ENCODE peak calls at places on chromosome 19, in five cellular contexts. One of them, this sample, is unnamed.
A peak's percentile ranks its signal among the peaks of the same experiment; 100 is the strongest.

GRCh38 chr19:45613926-45614725 is 12.1 kb upstream of the GPR4 start:
- DNase-seq in foreskin fibroblast: peak; percentile 91
- DNase-seq in IMR-90: peak; percentile 93
- DNase-seq in AG08395: peak; percentile 96
- DNase-seq in adipocyte: peak; percentile 88
- DNase-seq in this sample: no peak

GRCh38 chr19:15191514-15191913 is 9.3 kb downstream of the NOTCH3 start:
- DNase-seq in foreskin fibroblast: no peak
- DNase-seq in IMR-90: no peak
- DNase-seq in AG08395: no peak
- DNase-seq in adipocyte: no peak
- DNase-seq in this sample: no peak

GRCh38 chr19:2777952-2778683 is 5.0 kb downstream of the SGTA start:
- DNase-seq in foreskin fibroblast: no peak
- DNase-seq in IMR-90: no peak
- DNase-seq in AG08395: no peak
- DNase-seq in adipocyte: no peak
- DNase-seq in this sample: no peak

GRCh38 chr19:11538232-11539036 is at the start of gene CNN1:
- DNase-seq in foreskin fibroblast: peak; percentile 73
- DNase-seq in IMR-90: peak; percentile 90
- DNase-seq in AG08395: peak; percentile 89
- DNase-seq in adipocyte: peak; percentile 35
- DNase-seq in this sample: no peak

GRCh38 chr19:47475460-47475859 is 3.8 kb upstream of the SLC8A2 start:
- DNase-seq in foreskin fibroblast: no peak
- DNase-seq in IMR-90: peak; percentile 5
- DNase-seq in AG08395: no peak
- DNase-seq in adipocyte: no peak
- DNase-seq in this sample: no peak

GRCh38 chr19:42928896-42929295 is 8.1 kb downstream of the PSG7 start:
- DNase-seq in foreskin fibroblast: no peak
- DNase-seq in IMR-90: no peak
- DNase-seq in AG08395: no peak
- DNase-seq in adipocyte: no peak
- DNase-seq in this sample: no peak

GRCh38 chr19:11378319-11379189 is 4.1 kb downstream of the SWSAP1 start:
- DNase-seq in foreskin fibroblast: peak; percentile 89
- DNase-seq in IMR-90: peak; percentile 89
- DNase-seq in AG08395: peak; percentile 83
- DNase-seq in adipocyte: peak; percentile 68
- DNase-seq in this sample: peak; percentile 56

GRCh38 chr19:56637976-56638555 is 4.9 kb upstream of the SMIM17 start:
- DNase-seq in foreskin fibroblast: peak; percentile 78
- DNase-seq in IMR-90: peak; percentile 65
- DNase-seq in AG08395: peak; percentile 35
- DNase-seq in adipocyte: peak; percentile 84
- DNase-seq in this sample: peak; percentile 91

GRCh38 chr19:11995174-11995573 is 30.3 kb downstream of the ZNF763 start:
- DNase-seq in foreskin fibroblast: peak; percentile 34
- DNase-seq in IMR-90: peak; percentile 51
- DNase-seq in AG08395: peak; percentile 20
- DNase-seq in adipocyte: peak; percentile 52
- DNase-seq in this sample: no peak

GRCh38 chr19:31231181-31231580 is 118.1 kb downstream of the TSHZ3 start:
- DNase-seq in foreskin fibroblast: no peak
- DNase-seq in IMR-90: peak; percentile 32
- DNase-seq in AG08395: no peak
- DNase-seq in adipocyte: no peak
- DNase-seq in this sample: no peak

GRCh38 chr19:41859213-41859617 is 840 bp upstream of the RPS19 start:
- DNase-seq in foreskin fibroblast: no peak
- DNase-seq in IMR-90: no peak
- DNase-seq in AG08395: no peak
- DNase-seq in adipocyte: no peak
- DNase-seq in this sample: no peak

GRCh38 chr19:8515317-8515716 is 1.4 kb upstream of the ZNF414 start:
- DNase-seq in foreskin fibroblast: no peak
- DNase-seq in IMR-90: no peak
- DNase-seq in AG08395: no peak
- DNase-seq in adipocyte: no peak
- DNase-seq in this sample: no peak

GRCh38 chr19:3732108-3732507 is 23.9 kb downstream of the TJP3 start:
- DNase-seq in foreskin fibroblast: no peak
- DNase-seq in IMR-90: no peak
- DNase-seq in AG08395: no peak
- DNase-seq in adipocyte: no peak
- DNase-seq in this sample: no peak

GRCh38 chr19:30070970-30071632 is 129.1 kb downstream of the URI1 start:
- DNase-seq in foreskin fibroblast: no peak
- DNase-seq in IMR-90: no peak
- DNase-seq in AG08395: no peak
- DNase-seq in adipocyte: no peak
- DNase-seq in this sample: no peak

GRCh38 chr19:16851031-16851712 is 22.0 kb downstream of the SIN3B start:
- DNase-seq in foreskin fibroblast: peak; percentile 49
- DNase-seq in IMR-90: peak; percentile 77
- DNase-seq in AG08395: peak; percentile 33
- DNase-seq in adipocyte: peak; percentile 3
- DNase-seq in this sample: no peak

GRCh38 chr19:6017576-6017975 is 39.6 kb upstream of the RANBP3 start:
- DNase-seq in foreskin fibroblast: no peak
- DNase-seq in IMR-90: no peak
- DNase-seq in AG08395: no peak
- DNase-seq in adipocyte: no peak
- DNase-seq in this sample: no peak

GRCh38 chr19:2532252-2533071 is 56.5 kb downstream of the GADD45B start:
- DNase-seq in foreskin fibroblast: peak; percentile 91
- DNase-seq in IMR-90: peak; percentile 76
- DNase-seq in AG08395: peak; percentile 68
- DNase-seq in adipocyte: peak; percentile 74
- DNase-seq in this sample: no peak

GRCh38 chr19:5013761-5014160 is 44.8 kb downstream of the KDM4B start:
- DNase-seq in foreskin fibroblast: no peak
- DNase-seq in IMR-90: no peak
- DNase-seq in AG08395: no peak
- DNase-seq in adipocyte: no peak
- DNase-seq in this sample: no peak

GRCh38 chr19:48797103-48797502 is 13.7 kb downstream of the BCAT2 start:
- DNase-seq in foreskin fibroblast: no peak
- DNase-seq in IMR-90: no peak
- DNase-seq in AG08395: no peak
- DNase-seq in adipocyte: no peak
- DNase-seq in this sample: no peak

GRCh38 chr19:41915248-41916032 is 12.8 kb downstream of the ERFL start:
- DNase-seq in foreskin fibroblast: no peak
- DNase-seq in IMR-90: no peak
- DNase-seq in AG08395: no peak
- DNase-seq in adipocyte: no peak
- DNase-seq in this sample: no peak

GRCh38 chr19:677201-677600 is 1.0 kb downstream of the FSTL3 start:
- DNase-seq in foreskin fibroblast: peak; percentile 93
- DNase-seq in IMR-90: peak; percentile 79
- DNase-seq in AG08395: peak; percentile 86
- DNase-seq in adipocyte: peak; percentile 93
- DNase-seq in this sample: peak; percentile 15

GRCh38 chr19:5137571-5138124 is 168.7 kb downstream of the KDM4B start:
- DNase-seq in foreskin fibroblast: no peak
- DNase-seq in IMR-90: no peak
- DNase-seq in AG08395: no peak
- DNase-seq in adipocyte: no peak
- DNase-seq in this sample: no peak

GRCh38 chr19:33227870-33228599 is 2.4 kb upstream of the SLC7A10 start:
- DNase-seq in foreskin fibroblast: no peak
- DNase-seq in IMR-90: no peak
- DNase-seq in AG08395: no peak
- DNase-seq in adipocyte: no peak
- DNase-seq in this sample: no peak

GRCh38 chr19:54345938-54346386 is 7.0 kb upstream of the LILRA4 start:
- DNase-seq in foreskin fibroblast: no peak
- DNase-seq in IMR-90: no peak
- DNase-seq in AG08395: no peak
- DNase-seq in adipocyte: no peak
- DNase-seq in this sample: peak; percentile 85

GRCh38 chr19:40799558-40800338 is 757 bp downstream of the EGLN2 start:
- DNase-seq in foreskin fibroblast: peak; percentile 65
- DNase-seq in IMR-90: no peak
- DNase-seq in AG08395: no peak
- DNase-seq in adipocyte: peak; percentile 71
- DNase-seq in this sample: peak; percentile 10

This sample was measured in RPMI8226.